ENCODE peak calls at places on chromosomes 7 and 10, in four cellular contexts. A is PC-3, Q is neuronal stem cell, S is K562. O is an unnamed sample.

GRCh38 chr10:106395061-106395749 is 769.3 kb downstream of the SORCS1 start:
- DNase-seq in A (no peak), Q (no peak), S (no peak), O (no peak)

GRCh38 chr10:14022052-14022451 is 308.7 kb downstream of the FRMD4A start:
- DNase-seq in A (no peak), Q (no peak), S (no peak), O (no peak)

GRCh38 chr7:128705891-128706333 is 33.2 kb upstream of the CALU start:
- DNase-seq in A (peak), Q (no peak), S (no peak), O (no peak)

GRCh38 chr7:93011351-93012294 is 106.2 kb downstream of the SAMD9 start:
- DNase-seq in A (peak), Q (no peak), S (no peak), O (no peak)

GRCh38 chr10:127117125-127117524 is 79.3 kb downstream of the INSYN2A start:
- DNase-seq in A (peak), Q (peak), S (peak), O (peak)

GRCh38 chr10:77163670-77164348 is 473.8 kb downstream of the KCNMA1 start:
- DNase-seq in A (peak), Q (no peak), S (peak), O (peak)

GRCh38 chr7:28151965-28152364 is 28.6 kb downstream of the JAZF1 start:
- DNase-seq in A (peak), Q (no peak), S (no peak), O (no peak)

GRCh38 chr7:113086928-113087277 is 276 bp upstream of the GPR85 start:
- DNase-seq in A (no peak), Q (no peak), S (no peak), O (no peak)

GRCh38 chr10:43816351-43817321 is 168.0 kb upstream of the ZNF32 start:
- DNase-seq in A (peak), Q (no peak), S (no peak), O (peak)

GRCh38 chr7:114842551-114843065 is 79.3 kb upstream of the MDFIC start:
- DNase-seq in A (no peak), Q (no peak), S (no peak), O (no peak)

DNA sequence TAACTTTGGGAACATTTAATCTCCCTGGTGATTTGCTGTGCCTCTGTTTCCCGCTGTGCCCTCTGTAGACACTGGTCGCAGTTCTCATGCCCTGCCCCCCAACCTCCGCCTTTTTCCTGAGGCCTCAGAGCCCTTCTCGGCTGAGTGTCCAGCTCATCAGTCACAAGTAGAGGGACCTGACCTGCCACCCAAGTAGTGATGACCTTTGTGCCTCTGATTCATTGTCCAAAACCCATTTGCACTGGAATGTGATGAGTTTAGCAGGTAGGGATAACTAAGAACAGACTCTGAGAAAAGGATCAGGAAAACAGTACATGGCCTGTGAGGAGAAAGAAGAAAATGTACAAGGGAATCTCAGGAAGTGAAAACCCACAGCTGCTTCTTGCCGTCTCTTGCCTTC is 58.8 kb downstream of the LANCL2 start:
- DNase-seq in A (no peak), Q (no peak), S (no peak), O (no peak)
- H3K9ac ChIP-seq in A (no peak), Q (peak), S (no peak), O (no peak)

GRCh38 chr7:15376601-15377000 is 185.2 kb downstream of the AGMO start:
- DNase-seq in A (no peak), Q (no peak), S (no peak), O (no peak)
- H3K9ac ChIP-seq in A (no peak), Q (no peak), S (no peak), O (no peak)

DNA sequence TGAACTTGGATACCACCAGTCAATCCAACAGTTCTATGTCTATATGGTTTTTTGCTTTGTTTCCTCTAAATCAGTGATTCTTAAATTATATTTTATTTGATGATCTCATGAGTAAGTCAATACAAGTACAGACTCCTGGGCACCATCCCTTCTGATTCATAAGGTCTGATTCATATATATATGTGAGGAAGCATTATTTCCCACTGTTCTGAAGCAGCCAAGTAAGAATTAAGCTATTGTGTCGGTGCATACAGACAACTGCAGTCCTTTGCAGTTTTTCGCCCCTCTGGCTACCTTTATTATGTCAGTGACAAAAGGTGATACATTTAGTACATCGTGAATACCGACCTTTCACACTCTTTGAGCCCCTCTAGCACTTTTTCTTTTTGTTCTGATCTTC is 1079.7 kb upstream of the C7orf33 start:
- DNase-seq in A (peak), Q (no peak), S (no peak), O (no peak)
- H3K9ac ChIP-seq in A (peak), Q (no peak), S (no peak), O (no peak)

GRCh38 chr10:101294109-101294508 is 59.9 kb upstream of the BTRC start:
- DNase-seq in A (no peak), Q (no peak), S (no peak), O (no peak)
- H3K9ac ChIP-seq in A (no peak), Q (no peak), S (no peak), O (no peak)

O was measured in colonic mucosa.